ENCODE peak calls at places on chromosomes 13 and 19, in eight cellular contexts. One of them, this sample, is unnamed.

GRCh38 chr13:33642374-33643065 is 175.4 kb upstream of the RFC3 start:
- DNase-seq in cardiac fibroblast: peak; percentile 97
- DNase-seq in progenitor cell of endocrine pancreas: no peak
- DNase-seq in KG1: no peak
- DNase-seq in AG09319: peak; percentile 74
- DNase-seq in stimulated activated CD4-positive, alpha-beta T cell treated with anti-CD3 and anti-CD28 coated beads, Interleukin-15, amount 100 ng/mL, for 1 hour: no peak
- DNase-seq in testis: peak; percentile 68
- DNase-seq in DMS53: peak; percentile 94
- DNase-seq in this sample: no peak

GRCh38 chr19:42368360-42368759 is 21.7 kb downstream of the CNFN start:
- DNase-seq in cardiac fibroblast: no peak
- DNase-seq in DMS53: no peak
- DNase-seq in testis: no peak
- DNase-seq in KG1: no peak
- DNase-seq in stimulated activated CD4-positive, alpha-beta T cell treated with anti-CD3 and anti-CD28 coated beads, Interleukin-15, amount 100 ng/mL, for 1 hour: no peak
- DNase-seq in AG09319: no peak
- DNase-seq in progenitor cell of endocrine pancreas: no peak
- DNase-seq in this sample: no peak

GRCh38 chr19:40811478-40812341 is 12.7 kb downstream of the EGLN2 start:
- DNase-seq in AG09319: no peak
- DNase-seq in testis: no peak
- DNase-seq in progenitor cell of endocrine pancreas: no peak
- DNase-seq in DMS53: peak; percentile 47
- DNase-seq in stimulated activated CD4-positive, alpha-beta T cell treated with anti-CD3 and anti-CD28 coated beads, Interleukin-15, amount 100 ng/mL, for 1 hour: no peak
- DNase-seq in KG1: no peak
- DNase-seq in cardiac fibroblast: no peak
- DNase-seq in this sample: no peak

GRCh38 chr13:74866151-74866550 is 615.8 kb downstream of the TBC1D4 start:
- DNase-seq in stimulated activated CD4-positive, alpha-beta T cell treated with anti-CD3 and anti-CD28 coated beads, Interleukin-15, amount 100 ng/mL, for 1 hour: no peak
- DNase-seq in progenitor cell of endocrine pancreas: no peak
- DNase-seq in AG09319: no peak
- DNase-seq in testis: no peak
- DNase-seq in cardiac fibroblast: no peak
- DNase-seq in KG1: no peak
- DNase-seq in DMS53: no peak
- DNase-seq in this sample: no peak

GRCh38 chr19:51020988-51021651 is 1.6 kb upstream of the KLK10 start:
- DNase-seq in AG09319: no peak
- DNase-seq in KG1: peak; percentile 26
- DNase-seq in progenitor cell of endocrine pancreas: no peak
- DNase-seq in cardiac fibroblast: peak; percentile 65
- DNase-seq in testis: peak; percentile 79
- DNase-seq in stimulated activated CD4-positive, alpha-beta T cell treated with anti-CD3 and anti-CD28 coated beads, Interleukin-15, amount 100 ng/mL, for 1 hour: no peak
- DNase-seq in DMS53: peak; percentile 87
- DNase-seq in this sample: peak; percentile 46

GRCh38 chr13:35782793-35783192 is 306.3 kb upstream of the MAB21L1 start:
- DNase-seq in KG1: no peak
- DNase-seq in progenitor cell of endocrine pancreas: no peak
- DNase-seq in AG09319: no peak
- DNase-seq in testis: no peak
- DNase-seq in stimulated activated CD4-positive, alpha-beta T cell treated with anti-CD3 and anti-CD28 coated beads, Interleukin-15, amount 100 ng/mL, for 1 hour: no peak
- DNase-seq in DMS53: no peak
- DNase-seq in cardiac fibroblast: no peak
- DNase-seq in this sample: no peak

GRCh38 chr13:25872871-25873607 is 178.8 kb downstream of the SHISA2 start:
- DNase-seq in testis: no peak
- DNase-seq in progenitor cell of endocrine pancreas: no peak
- DNase-seq in DMS53: no peak
- DNase-seq in AG09319: no peak
- DNase-seq in cardiac fibroblast: no peak
- DNase-seq in stimulated activated CD4-positive, alpha-beta T cell treated with anti-CD3 and anti-CD28 coated beads, Interleukin-15, amount 100 ng/mL, for 1 hour: no peak
- DNase-seq in KG1: no peak
- DNase-seq in this sample: no peak

GRCh38 chr13:35198821-35199220 is 256.8 kb downstream of the NBEA start:
- DNase-seq in testis: no peak
- DNase-seq in stimulated activated CD4-positive, alpha-beta T cell treated with anti-CD3 and anti-CD28 coated beads, Interleukin-15, amount 100 ng/mL, for 1 hour: no peak
- DNase-seq in cardiac fibroblast: no peak
- DNase-seq in progenitor cell of endocrine pancreas: no peak
- DNase-seq in KG1: no peak
- DNase-seq in AG09319: no peak
- DNase-seq in DMS53: no peak
- DNase-seq in this sample: no peak

GRCh38 chr19:51702103-51702753 is 9.1 kb downstream of the SPACA6 start:
- DNase-seq in stimulated activated CD4-positive, alpha-beta T cell treated with anti-CD3 and anti-CD28 coated beads, Interleukin-15, amount 100 ng/mL, for 1 hour: no peak
- DNase-seq in cardiac fibroblast: peak; percentile 60
- DNase-seq in progenitor cell of endocrine pancreas: peak; percentile 69
- DNase-seq in AG09319: no peak
- DNase-seq in testis: peak; percentile 80
- DNase-seq in KG1: no peak
- DNase-seq in DMS53: no peak
- DNase-seq in this sample: peak; percentile 53

GRCh38 chr13:20495087-20496023 is 30.3 kb downstream of the CRYL1 start:
- DNase-seq in stimulated activated CD4-positive, alpha-beta T cell treated with anti-CD3 and anti-CD28 coated beads, Interleukin-15, amount 100 ng/mL, for 1 hour: peak; percentile 17
- DNase-seq in progenitor cell of endocrine pancreas: peak; percentile 23
- DNase-seq in testis: peak; percentile 85
- DNase-seq in DMS53: peak; percentile 77
- DNase-seq in cardiac fibroblast: peak; percentile 83
- DNase-seq in AG09319: peak; percentile 41
- DNase-seq in KG1: peak; percentile 69
- DNase-seq in this sample: peak; percentile 76

GRCh38 chr19:364496-365287 is 20.1 kb upstream of the MIER2 start:
- DNase-seq in stimulated activated CD4-positive, alpha-beta T cell treated with anti-CD3 and anti-CD28 coated beads, Interleukin-15, amount 100 ng/mL, for 1 hour: no peak
- DNase-seq in progenitor cell of endocrine pancreas: no peak
- DNase-seq in KG1: no peak
- DNase-seq in DMS53: peak; percentile 24
- DNase-seq in AG09319: no peak
- DNase-seq in testis: no peak
- DNase-seq in cardiac fibroblast: no peak
- DNase-seq in this sample: no peak

GRCh38 chr19:29831041-29831548 is 19.3 kb downstream of the CCNE1 start:
- DNase-seq in KG1: no peak
- DNase-seq in AG09319: no peak
- DNase-seq in progenitor cell of endocrine pancreas: no peak
- DNase-seq in testis: no peak
- DNase-seq in cardiac fibroblast: peak; percentile 47
- DNase-seq in stimulated activated CD4-positive, alpha-beta T cell treated with anti-CD3 and anti-CD28 coated beads, Interleukin-15, amount 100 ng/mL, for 1 hour: peak; percentile 36
- DNase-seq in DMS53: no peak
- DNase-seq in this sample: no peak

GRCh38 chr19:38490861-38491260 is 57.4 kb downstream of the RYR1 start:
- DNase-seq in testis: no peak
- DNase-seq in cardiac fibroblast: no peak
- DNase-seq in KG1: no peak
- DNase-seq in progenitor cell of endocrine pancreas: no peak
- DNase-seq in AG09319: no peak
- DNase-seq in stimulated activated CD4-positive, alpha-beta T cell treated with anti-CD3 and anti-CD28 coated beads, Interleukin-15, amount 100 ng/mL, for 1 hour: no peak
- DNase-seq in DMS53: no peak
- DNase-seq in this sample: no peak

GRCh38 chr19:34381399-34382251 is 16.6 kb downstream of the GPI start:
- DNase-seq in testis: no peak
- DNase-seq in cardiac fibroblast: no peak
- DNase-seq in KG1: no peak
- DNase-seq in stimulated activated CD4-positive, alpha-beta T cell treated with anti-CD3 and anti-CD28 coated beads, Interleukin-15, amount 100 ng/mL, for 1 hour: no peak
- DNase-seq in DMS53: no peak
- DNase-seq in progenitor cell of endocrine pancreas: no peak
- DNase-seq in AG09319: no peak
- DNase-seq in this sample: no peak

GRCh38 chr13:90233933-90234672 is 1113.4 kb upstream of the MIR17HG start:
- DNase-seq in KG1: no peak
- DNase-seq in progenitor cell of endocrine pancreas: no peak
- DNase-seq in testis: no peak
- DNase-seq in stimulated activated CD4-positive, alpha-beta T cell treated with anti-CD3 and anti-CD28 coated beads, Interleukin-15, amount 100 ng/mL, for 1 hour: no peak
- DNase-seq in cardiac fibroblast: no peak
- DNase-seq in DMS53: no peak
- DNase-seq in AG09319: no peak
- DNase-seq in this sample: no peak

GRCh38 chr19:18809149-18809978 is 18.3 kb upstream of the COMP start:
- DNase-seq in AG09319: peak; percentile 67
- DNase-seq in DMS53: no peak
- DNase-seq in progenitor cell of endocrine pancreas: no peak
- DNase-seq in testis: peak; percentile 41
- DNase-seq in cardiac fibroblast: peak; percentile 88
- DNase-seq in KG1: no peak
- DNase-seq in stimulated activated CD4-positive, alpha-beta T cell treated with anti-CD3 and anti-CD28 coated beads, Interleukin-15, amount 100 ng/mL, for 1 hour: no peak
- DNase-seq in this sample: no peak

GRCh38 chr13:113112893-113113845 is 7.6 kb downstream of the F7 start:
- DNase-seq in DMS53: no peak
- DNase-seq in cardiac fibroblast: no peak
- DNase-seq in KG1: no peak
- DNase-seq in testis: no peak
- DNase-seq in AG09319: no peak
- DNase-seq in progenitor cell of endocrine pancreas: peak; percentile 2
- DNase-seq in stimulated activated CD4-positive, alpha-beta T cell treated with anti-CD3 and anti-CD28 coated beads, Interleukin-15, amount 100 ng/mL, for 1 hour: no peak
- DNase-seq in this sample: no peak

GRCh38 chr19:33419763-33420080 is 46.2 kb downstream of the CEBPG start:
- DNase-seq in DMS53: no peak
- DNase-seq in KG1: no peak
- DNase-seq in testis: no peak
- DNase-seq in cardiac fibroblast: no peak
- DNase-seq in progenitor cell of endocrine pancreas: no peak
- DNase-seq in stimulated activated CD4-positive, alpha-beta T cell treated with anti-CD3 and anti-CD28 coated beads, Interleukin-15, amount 100 ng/mL, for 1 hour: no peak
- DNase-seq in AG09319: no peak
- DNase-seq in this sample: no peak

GRCh38 chr19:40392894-40393517 is 3.0 kb upstream of the HIPK4 start:
- DNase-seq in stimulated activated CD4-positive, alpha-beta T cell treated with anti-CD3 and anti-CD28 coated beads, Interleukin-15, amount 100 ng/mL, for 1 hour: no peak
- DNase-seq in progenitor cell of endocrine pancreas: no peak
- DNase-seq in KG1: no peak
- DNase-seq in testis: no peak
- DNase-seq in DMS53: peak; percentile 91
- DNase-seq in AG09319: no peak
- DNase-seq in cardiac fibroblast: peak; percentile 25
- DNase-seq in this sample: no peak

GRCh38 chr19:4730740-4731171 is 7.1 kb upstream of the DPP9 start:
- DNase-seq in DMS53: peak; percentile 45
- DNase-seq in testis: no peak
- DNase-seq in stimulated activated CD4-positive, alpha-beta T cell treated with anti-CD3 and anti-CD28 coated beads, Interleukin-15, amount 100 ng/mL, for 1 hour: peak; percentile 31
- DNase-seq in cardiac fibroblast: peak; percentile 35
- DNase-seq in progenitor cell of endocrine pancreas: peak; percentile 32
- DNase-seq in KG1: no peak
- DNase-seq in AG09319: no peak
- DNase-seq in this sample: no peak

GRCh38 chr19:18762125-18763023 is 28.7 kb downstream of the COMP start:
- DNase-seq in progenitor cell of endocrine pancreas: no peak
- DNase-seq in DMS53: peak; percentile 95
- DNase-seq in KG1: no peak
- DNase-seq in testis: peak; percentile 74
- DNase-seq in stimulated activated CD4-positive, alpha-beta T cell treated with anti-CD3 and anti-CD28 coated beads, Interleukin-15, amount 100 ng/mL, for 1 hour: no peak
- DNase-seq in cardiac fibroblast: peak; percentile 18
- DNase-seq in AG09319: no peak
- DNase-seq in this sample: peak; percentile 19

GRCh38 chr13:75264611-75265010 is 217.4 kb downstream of the TBC1D4 start:
- DNase-seq in DMS53: no peak
- DNase-seq in KG1: no peak
- DNase-seq in cardiac fibroblast: no peak
- DNase-seq in AG09319: no peak
- DNase-seq in progenitor cell of endocrine pancreas: no peak
- DNase-seq in stimulated activated CD4-positive, alpha-beta T cell treated with anti-CD3 and anti-CD28 coated beads, Interleukin-15, amount 100 ng/mL, for 1 hour: no peak
- DNase-seq in testis: no peak
- DNase-seq in this sample: no peak

GRCh38 chr13:68056816-68057710 is 826.9 kb upstream of the PCDH9 start:
- DNase-seq in testis: no peak
- DNase-seq in progenitor cell of endocrine pancreas: no peak
- DNase-seq in AG09319: no peak
- DNase-seq in stimulated activated CD4-positive, alpha-beta T cell treated with anti-CD3 and anti-CD28 coated beads, Interleukin-15, amount 100 ng/mL, for 1 hour: no peak
- DNase-seq in cardiac fibroblast: peak; percentile 54
- DNase-seq in KG1: no peak
- DNase-seq in DMS53: peak; percentile 86
- DNase-seq in this sample: no peak

GRCh38 chr13:34086281-34086680 is 268.3 kb downstream of the RFC3 start:
- DNase-seq in stimulated activated CD4-positive, alpha-beta T cell treated with anti-CD3 and anti-CD28 coated beads, Interleukin-15, amount 100 ng/mL, for 1 hour: no peak
- DNase-seq in testis: no peak
- DNase-seq in AG09319: no peak
- DNase-seq in progenitor cell of endocrine pancreas: no peak
- DNase-seq in DMS53: no peak
- DNase-seq in KG1: no peak
- DNase-seq in cardiac fibroblast: no peak
- DNase-seq in this sample: no peak

GRCh38 chr13:28657784-28658538 is 969 bp upstream of the POMP start:
- DNase-seq in KG1: no peak
- DNase-seq in DMS53: peak; percentile 39
- DNase-seq in cardiac fibroblast: peak; percentile 61
- DNase-seq in stimulated activated CD4-positive, alpha-beta T cell treated with anti-CD3 and anti-CD28 coated beads, Interleukin-15, amount 100 ng/mL, for 1 hour: no peak
- DNase-seq in progenitor cell of endocrine pancreas: no peak
- DNase-seq in testis: no peak
- DNase-seq in AG09319: no peak
- DNase-seq in this sample: peak; percentile 35

GRCh38 chr13:20749377-20749776 is 24.4 kb downstream of the EEF1AKMT1 start:
- DNase-seq in KG1: no peak
- DNase-seq in testis: no peak
- DNase-seq in cardiac fibroblast: no peak
- DNase-seq in progenitor cell of endocrine pancreas: no peak
- DNase-seq in AG09319: no peak
- DNase-seq in DMS53: no peak
- DNase-seq in stimulated activated CD4-positive, alpha-beta T cell treated with anti-CD3 and anti-CD28 coated beads, Interleukin-15, amount 100 ng/mL, for 1 hour: no peak
- DNase-seq in this sample: no peak

GRCh38 chr19:47389150-47389556 is 30.2 kb downstream of the MEIS3 start:
- DNase-seq in DMS53: peak; percentile 59
- DNase-seq in AG09319: no peak
- DNase-seq in cardiac fibroblast: no peak
- DNase-seq in stimulated activated CD4-positive, alpha-beta T cell treated with anti-CD3 and anti-CD28 coated beads, Interleukin-15, amount 100 ng/mL, for 1 hour: no peak
- DNase-seq in testis: no peak
- DNase-seq in KG1: no peak
- DNase-seq in progenitor cell of endocrine pancreas: no peak
- DNase-seq in this sample: no peak

GRCh38 chr19:41296323-41296935 is 13.5 kb upstream of the CCDC97 start:
- DNase-seq in AG09319: no peak
- DNase-seq in DMS53: no peak
- DNase-seq in stimulated activated CD4-positive, alpha-beta T cell treated with anti-CD3 and anti-CD28 coated beads, Interleukin-15, amount 100 ng/mL, for 1 hour: no peak
- DNase-seq in cardiac fibroblast: no peak
- DNase-seq in progenitor cell of endocrine pancreas: no peak
- DNase-seq in KG1: no peak
- DNase-seq in testis: no peak
- DNase-seq in this sample: no peak

This sample was measured in globus pallidus.